ENCODE peak calls at places on chromosomes 6 and 20, in nine cellular contexts. Z is PC-3; A is heart right ventricle; J is A549; B is lower leg skin; N is bronchial epithelial cell; C is CD8-positive, alpha-beta memory T cell; P is neuronal stem cell; K is astrocyte of the spinal cord. W is an unnamed sample.

GRCh38 chr6:83065511-83066192 is at the start of gene UBE3D:
- DNase-seq in Z (peak), A (peak), J (peak), B (peak), N (peak), C (peak), P (peak), K (peak), W (peak)

GRCh38 chr20:46801003-46801702 is 91.7 kb downstream of the SLC2A10 start:
- DNase-seq in Z (peak), A (no peak), J (no peak), B (no peak), N (peak), C (no peak), P (no peak), K (no peak), W (no peak)

GRCh38 chr20:61643631-61644386 is 391.7 kb downstream of the CDH4 start:
- DNase-seq in Z (no peak), A (peak), J (no peak), B (no peak), N (no peak), C (no peak), P (no peak), K (no peak), W (no peak)

GRCh38 chr20:1509237-1509636 is 18.0 kb upstream of the SIRPB2 start:
- DNase-seq in Z (peak), A (no peak), J (peak), B (no peak), N (peak), C (no peak), P (no peak), K (peak), W (peak)

GRCh38 chr6:107674995-107675738 is 148.9 kb downstream of the SCML4 start:
- DNase-seq in Z (peak), A (peak), J (peak), B (peak), N (peak), C (peak), P (peak), K (peak), W (peak)

GRCh38 chr20:3027987-3028386 is 15.4 kb upstream of the GNRH2 start:
- DNase-seq in Z (no peak), A (no peak), J (no peak), B (no peak), N (no peak), C (no peak), P (no peak), K (no peak), W (no peak)

GRCh38 chr6:125077453-125077852 is 76.1 kb upstream of the TPD52L1 start:
- DNase-seq in Z (no peak), A (no peak), J (no peak), B (no peak), N (no peak), C (no peak), P (no peak), K (peak), W (no peak)

GRCh38 chr20:16926626-16927025 is 178.5 kb downstream of the OTOR start:
- DNase-seq in Z (no peak), A (no peak), J (no peak), B (no peak), N (no peak), C (no peak), P (no peak), K (no peak), W (no peak)

GRCh38 chr6:105302617-105303128 is 100.2 kb downstream of the PREP start:
- DNase-seq in Z (peak), A (no peak), J (no peak), B (no peak), N (no peak), C (no peak), P (no peak), K (no peak), W (no peak)

GRCh38 chr6:106549521-106549920 is 79.8 kb downstream of the RTN4IP1 start:
- DNase-seq in Z (no peak), A (no peak), J (no peak), B (no peak), N (no peak), C (no peak), P (no peak), K (no peak), W (no peak)

GRCh38 chr20:58617158-58617557 is 33.9 kb upstream of the STX16 start:
- DNase-seq in Z (no peak), A (no peak), J (no peak), B (no peak), N (no peak), C (no peak), P (no peak), K (no peak), W (no peak)

GRCh38 chr6:4805553-4806307 is 29.5 kb downstream of the CDYL start:
- DNase-seq in Z (peak), A (peak), J (peak), B (peak), N (peak), C (no peak), P (peak), K (peak), W (no peak)

GRCh38 chr6:20811112-20811746 is 277.0 kb downstream of the CDKAL1 start:
- DNase-seq in Z (peak), A (peak), J (peak), B (no peak), N (peak), C (no peak), P (peak), K (peak), W (no peak)

GRCh38 chr20:36847710-36848040 is 28.3 kb upstream of the TLDC2 start:
- DNase-seq in Z (no peak), A (no peak), J (no peak), B (no peak), N (no peak), C (no peak), P (no peak), K (no peak), W (no peak)

GRCh38 chr6:29216528-29216927 is 45.8 kb downstream of the OR2J2 start:
- DNase-seq in Z (no peak), A (no peak), J (no peak), B (no peak), N (no peak), C (no peak), P (no peak), K (no peak), W (no peak)

GRCh38 chr6:76134651-76135050 is 62.2 kb upstream of the IMPG1 start:
- DNase-seq in Z (no peak), A (no peak), J (no peak), B (no peak), N (no peak), C (no peak), P (no peak), K (no peak), W (no peak)

GRCh38 chr20:43915209-43916072 is 789 bp downstream of the TOX2 start:
- DNase-seq in Z (no peak), A (no peak), J (no peak), B (no peak), N (no peak), C (peak), P (no peak), K (peak), W (no peak)

GRCh38 chr6:138499303-138499991 is at the start of gene NHSL1:
- DNase-seq in Z (no peak), A (no peak), J (no peak), B (no peak), N (peak), C (no peak), P (peak), K (peak), W (no peak)

GRCh38 chr6:141264101-141264500 is 868.6 kb upstream of the GJE1 start:
- DNase-seq in Z (peak), A (no peak), J (no peak), B (no peak), N (peak), C (no peak), P (no peak), K (peak), W (no peak)

GRCh38 chr20:53503517-53503919 is 90.1 kb downstream of the ZNF217 start:
- DNase-seq in Z (no peak), A (no peak), J (no peak), B (no peak), N (no peak), C (no peak), P (no peak), K (no peak), W (no peak)
- H3K4me3 ChIP-seq in Z (peak), A (no peak), J (no peak), B (no peak), N (no peak), C (no peak), P (no peak), K (no peak), W (no peak)

GRCh38 chr6:54085047-54085446 is 26.2 kb upstream of the MLIP start:
- DNase-seq in Z (no peak), A (no peak), J (no peak), B (no peak), N (no peak), C (no peak), P (no peak), K (no peak), W (no peak)

GRCh38 chr6:54084234-54084633 is 27.0 kb upstream of the MLIP start:
- DNase-seq in Z (no peak), A (no peak), J (no peak), B (no peak), N (no peak), C (no peak), P (no peak), K (no peak), W (no peak)

GRCh38 chr6:54085526-54085925 is 25.7 kb upstream of the MLIP start:
- DNase-seq in Z (no peak), A (peak), J (no peak), B (no peak), N (peak), C (no peak), P (no peak), K (peak), W (no peak)

GRCh38 chr6:54083301-54083700 is 27.9 kb upstream of the MLIP start:
- DNase-seq in Z (no peak), A (no peak), J (no peak), B (no peak), N (no peak), C (no peak), P (no peak), K (no peak), W (no peak)

DNA sequence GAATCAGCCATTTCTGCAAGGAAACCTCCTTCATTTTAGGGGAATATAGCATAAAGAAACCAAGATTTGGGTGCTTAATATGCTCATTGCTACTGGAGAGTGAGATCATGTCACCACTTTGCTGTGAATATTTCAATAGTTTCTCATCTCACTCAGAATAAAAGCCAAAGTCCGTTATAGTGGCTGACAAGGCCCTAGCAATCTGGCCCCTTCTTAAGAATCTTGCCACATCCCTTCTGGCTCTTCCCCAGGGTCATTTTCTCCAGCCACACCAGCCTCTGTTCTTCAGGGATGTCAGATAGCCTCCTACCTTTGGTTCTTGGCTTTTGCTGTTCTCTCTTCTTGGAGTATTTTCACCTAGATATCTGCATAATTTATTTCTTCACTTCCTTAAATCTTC is 24.8 kb upstream of the MLIP start:
- DNase-seq in Z (no peak), A (no peak), J (no peak), B (no peak), N (no peak), C (no peak), P (no peak), K (no peak), W (no peak)
- H3K4me3 ChIP-seq in Z (no peak), A (no peak), J (no peak), B (no peak), N (no peak), C (no peak), P (no peak), K (no peak), W (no peak)

DNA sequence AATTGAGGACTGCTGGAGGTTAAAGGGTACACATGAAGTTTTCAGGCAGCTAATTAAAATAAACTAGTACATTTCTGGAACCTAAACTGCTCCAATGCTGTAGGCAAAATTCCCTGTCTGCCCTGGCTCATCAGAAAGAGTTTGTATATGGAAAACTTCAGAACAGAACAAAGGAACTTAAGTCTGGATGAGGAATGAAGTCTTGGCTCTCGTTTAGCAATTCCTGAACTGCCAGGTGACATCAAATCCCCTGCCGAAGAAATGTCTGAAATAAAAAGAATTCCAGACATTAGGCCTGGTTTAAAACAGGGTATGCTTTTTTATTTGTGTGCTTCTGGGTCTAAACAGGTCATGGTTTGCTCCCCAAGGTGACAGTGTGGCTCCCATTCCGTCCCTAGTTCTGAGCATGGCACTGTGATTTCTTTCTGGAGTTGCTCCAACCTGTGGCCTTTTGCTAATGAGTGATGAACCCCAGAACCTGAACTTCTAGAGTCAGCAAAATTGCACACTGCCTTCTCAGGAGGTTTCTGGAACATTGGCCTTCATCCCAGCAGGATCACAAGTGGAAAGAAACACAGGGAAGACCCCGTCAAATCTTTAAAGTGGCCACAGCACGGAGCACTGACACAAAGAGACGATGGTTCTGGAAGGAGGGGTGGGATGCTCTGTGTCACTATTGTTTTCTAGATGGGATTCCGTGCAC is 129.4 kb upstream of the NAA20 start:
- DNase-seq in Z (no peak), A (no peak), J (no peak), B (no peak), N (no peak), C (no peak), P (no peak), K (no peak), W (no peak)
- H3K4me3 ChIP-seq in Z (peak), A (peak), J (peak), B (no peak), N (no peak), C (no peak), P (no peak), K (no peak), W (no peak)

GRCh38 chr20:25984933-25985332 is 288.3 kb upstream of the ZNF337 start:
- DNase-seq in Z (no peak), A (peak), J (no peak), B (no peak), N (no peak), C (peak), P (no peak), K (peak), W (no peak)

GRCh38 chr20:25991051-25991755 is 294.6 kb upstream of the ZNF337 start:
- DNase-seq in Z (no peak), A (no peak), J (no peak), B (no peak), N (no peak), C (no peak), P (no peak), K (no peak), W (no peak)

GRCh38 chr20:25985597-25985996 is 288.9 kb upstream of the ZNF337 start:
- DNase-seq in Z (no peak), A (no peak), J (no peak), B (no peak), N (no peak), C (no peak), P (no peak), K (no peak), W (no peak)

GRCh38 chr20:25989196-25989595 is 292.5 kb upstream of the ZNF337 start:
- DNase-seq in Z (no peak), A (no peak), J (no peak), B (no peak), N (no peak), C (no peak), P (no peak), K (no peak), W (no peak)

DNA sequence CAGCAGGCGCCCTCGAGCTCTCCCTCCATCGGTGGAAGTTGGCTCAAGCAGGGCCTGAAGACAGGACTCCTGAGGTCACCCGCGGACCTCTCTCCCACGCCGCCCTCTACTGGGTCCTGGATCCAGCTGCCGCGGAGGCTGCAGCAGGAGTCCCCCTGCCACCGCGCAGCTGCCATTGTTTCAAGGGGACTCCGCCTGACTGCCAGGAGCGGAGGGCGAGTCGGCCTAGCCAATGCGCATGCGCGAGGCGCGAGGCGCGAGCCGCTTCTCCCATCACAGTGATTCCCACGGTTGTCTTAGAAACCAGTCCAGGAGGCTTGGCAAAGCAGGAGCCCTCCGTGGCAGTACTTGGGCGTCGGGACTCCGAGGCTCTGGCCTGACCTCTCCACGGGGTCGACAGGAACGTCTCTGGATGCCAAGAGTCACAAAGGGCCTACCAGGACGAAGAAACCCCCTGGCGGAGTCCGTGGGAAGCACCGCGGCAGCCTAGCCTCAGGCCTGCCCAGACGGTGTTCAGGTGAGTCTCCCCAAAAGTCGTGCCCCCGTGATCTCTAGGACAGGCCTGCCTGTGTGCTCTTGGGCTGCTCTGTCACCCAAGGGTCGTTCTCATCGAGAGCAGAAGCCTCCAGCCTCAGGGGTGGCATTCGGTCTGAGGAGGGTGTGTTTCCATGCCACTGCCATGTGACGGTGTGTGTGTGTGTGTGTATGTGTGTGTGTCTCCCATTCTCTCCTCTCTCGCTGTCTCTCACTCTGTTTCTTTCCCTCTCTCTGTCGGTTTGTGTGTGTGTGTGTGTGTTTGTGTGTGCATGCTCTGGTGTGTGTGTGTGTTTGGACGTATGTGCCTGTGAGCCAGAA is 290.6 kb upstream of the ZNF337 start:
- DNase-seq in Z (no peak), A (peak), J (peak), B (no peak), N (peak), C (peak), P (no peak), K (peak), W (peak)
- H3K4me3 ChIP-seq in Z (no peak), A (peak), J (peak), B (no peak), N (peak), C (peak), P (no peak), K (peak), W (peak)

GRCh38 chr6:50381106-50381415 is 331.3 kb upstream of the DEFB112 start:
- DNase-seq in Z (no peak), A (no peak), J (no peak), B (no peak), N (no peak), C (no peak), P (no peak), K (no peak), W (no peak)

DNA sequence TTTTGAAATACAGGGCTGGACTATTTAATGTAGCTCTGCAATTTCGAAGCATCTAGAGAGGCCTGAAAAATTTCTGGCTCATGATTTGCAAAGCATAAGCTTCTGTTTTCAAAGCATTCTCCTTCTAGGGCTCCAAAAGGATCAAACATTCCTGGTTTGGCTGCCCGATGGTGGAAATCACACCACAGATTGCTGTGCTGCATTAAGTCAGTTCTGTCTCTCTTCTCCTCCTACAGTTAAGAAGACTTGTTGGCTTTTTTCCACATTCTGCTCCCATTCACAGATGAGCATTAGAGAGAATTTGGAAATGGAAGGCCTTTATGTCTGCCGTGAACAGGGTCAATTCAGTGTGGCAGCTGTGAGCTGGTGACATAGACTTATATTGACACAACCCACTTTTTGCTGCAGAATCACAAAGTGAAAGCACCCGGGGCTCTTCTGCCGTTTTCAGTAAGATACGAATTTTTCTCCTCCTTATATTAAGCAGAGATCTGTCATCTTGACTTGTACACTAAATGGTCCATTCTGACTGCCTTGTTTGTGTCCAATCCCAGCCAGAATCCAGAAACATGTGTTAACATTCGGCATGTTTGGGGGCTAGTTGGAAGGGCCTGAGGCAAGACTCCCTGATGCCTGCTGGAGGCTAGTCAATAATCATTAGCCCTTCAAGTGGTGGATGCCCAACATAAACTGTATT is 330.8 kb upstream of the DEFB112 start:
- DNase-seq in Z (no peak), A (no peak), J (no peak), B (no peak), N (no peak), C (no peak), P (no peak), K (no peak), W (no peak)
- H3K4me3 ChIP-seq in Z (peak), A (no peak), J (no peak), B (no peak), N (no peak), C (no peak), P (no peak), K (no peak), W (no peak)

DNA sequence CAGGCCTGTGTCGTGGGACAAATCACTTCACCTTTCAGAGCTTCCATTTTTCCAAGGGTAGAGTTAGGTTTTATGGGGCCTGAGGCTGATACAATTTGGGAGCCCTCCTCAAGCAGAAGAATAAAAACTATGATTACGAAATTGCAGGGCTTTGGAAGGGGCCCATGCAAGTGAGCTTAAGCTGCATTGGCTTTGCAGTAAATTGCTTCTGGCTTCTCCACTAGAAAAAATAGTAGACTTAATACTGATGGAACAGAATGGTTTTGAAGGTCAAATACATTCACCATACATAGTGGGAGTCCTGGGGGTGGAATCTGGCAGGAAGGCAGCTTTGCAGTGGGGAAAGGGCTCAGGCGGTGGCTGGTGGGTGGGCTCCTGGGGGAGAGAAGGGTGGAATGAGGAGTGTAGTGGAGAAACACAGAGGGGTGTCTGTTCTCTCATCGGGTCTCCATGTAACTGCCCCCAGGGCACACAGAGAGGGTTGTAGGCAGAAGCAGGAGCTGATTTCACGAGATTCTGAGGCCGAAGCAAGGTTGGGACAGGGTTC is 55.9 kb upstream of the RNF24 start:
- DNase-seq in Z (no peak), A (no peak), J (no peak), B (no peak), N (no peak), C (no peak), P (no peak), K (no peak), W (no peak)
- H3K4me3 ChIP-seq in Z (no peak), A (no peak), J (no peak), B (no peak), N (no peak), C (no peak), P (no peak), K (no peak), W (no peak)

GRCh38 chr6:33392168-33392947 is 735 bp downstream of the KIFC1 start:
- DNase-seq in Z (peak), A (no peak), J (no peak), B (no peak), N (peak), C (no peak), P (no peak), K (peak), W (peak)
- H3K4me3 ChIP-seq in Z (peak), A (peak), J (peak), B (peak), N (peak), C (peak), P (peak), K (peak), W (peak)

W was measured in MM.1S.